ENCODE peak calls at places on chromosomes 6 and 20, in seven cellular contexts. One of them, this sample, is unnamed.

GRCh38 chr20:59044295-59044694 is 1.7 kb upstream of the PRELID3B start:
- DNase-seq in GM13976: no peak
- DNase-seq in endothelial cell: no peak
- DNase-seq in ovary: no peak
- DNase-seq in tibial artery: no peak
- DNase-seq in tibial nerve: no peak
- DNase-seq in left ventricle myocardium inferior: no peak
- DNase-seq in this sample: no peak

GRCh38 chr6:105992315-105992961 is 93.7 kb upstream of the PRDM1 start:
- DNase-seq in endothelial cell: peak
- DNase-seq in tibial artery: peak
- DNase-seq in tibial nerve: peak
- DNase-seq in ovary: peak
- DNase-seq in GM13976: peak
- DNase-seq in left ventricle myocardium inferior: peak
- DNase-seq in this sample: peak

GRCh38 chr6:134114489-134114888 is 62.1 kb upstream of the SLC2A12 start:
- DNase-seq in GM13976: no peak
- DNase-seq in endothelial cell: no peak
- DNase-seq in ovary: no peak
- DNase-seq in tibial nerve: no peak
- DNase-seq in left ventricle myocardium inferior: no peak
- DNase-seq in tibial artery: no peak
- DNase-seq in this sample: no peak

GRCh38 chr6:116101298-116101718 is 655 bp downstream of the NT5DC1 start:
- DNase-seq in endothelial cell: no peak
- DNase-seq in tibial nerve: peak
- DNase-seq in tibial artery: peak
- DNase-seq in GM13976: no peak
- DNase-seq in left ventricle myocardium inferior: peak
- DNase-seq in ovary: no peak
- DNase-seq in this sample: no peak

GRCh38 chr20:47677314-47678129 is 107.8 kb downstream of the SULF2 start:
- DNase-seq in GM13976: peak
- DNase-seq in tibial artery: no peak
- DNase-seq in ovary: peak
- DNase-seq in endothelial cell: peak
- DNase-seq in tibial nerve: no peak
- DNase-seq in left ventricle myocardium inferior: peak
- DNase-seq in this sample: no peak

GRCh38 chr20:23152902-23153301 is 66.8 kb upstream of the CD93 start:
- DNase-seq in ovary: no peak
- DNase-seq in tibial nerve: no peak
- DNase-seq in tibial artery: no peak
- DNase-seq in endothelial cell: no peak
- DNase-seq in GM13976: no peak
- DNase-seq in left ventricle myocardium inferior: no peak
- DNase-seq in this sample: peak

GRCh38 chr6:126614642-126615504 is 275.0 kb downstream of the CENPW start:
- DNase-seq in tibial artery: no peak
- DNase-seq in ovary: no peak
- DNase-seq in tibial nerve: no peak
- DNase-seq in GM13976: no peak
- DNase-seq in endothelial cell: no peak
- DNase-seq in left ventricle myocardium inferior: no peak
- DNase-seq in this sample: no peak

GRCh38 chr6:113178349-113178748 is 678.8 kb upstream of the MARCKS start:
- DNase-seq in tibial nerve: no peak
- DNase-seq in GM13976: no peak
- DNase-seq in ovary: no peak
- DNase-seq in left ventricle myocardium inferior: no peak
- DNase-seq in endothelial cell: no peak
- DNase-seq in tibial artery: no peak
- DNase-seq in this sample: no peak

GRCh38 chr6:124495316-124496176 is 466.7 kb upstream of the RNF217 start:
- DNase-seq in endothelial cell: no peak
- DNase-seq in GM13976: no peak
- DNase-seq in tibial artery: no peak
- DNase-seq in ovary: no peak
- DNase-seq in tibial nerve: no peak
- DNase-seq in left ventricle myocardium inferior: no peak
- DNase-seq in this sample: no peak

GRCh38 chr6:36120979-36121706 is 9.2 kb upstream of the MAPK13 start:
- DNase-seq in endothelial cell: no peak
- DNase-seq in ovary: no peak
- DNase-seq in GM13976: peak
- DNase-seq in tibial artery: peak
- DNase-seq in tibial nerve: no peak
- DNase-seq in left ventricle myocardium inferior: peak
- DNase-seq in this sample: no peak

GRCh38 chr6:99334526-99335127 is 14.8 kb downstream of the FAXC start:
- DNase-seq in ovary: no peak
- DNase-seq in tibial artery: no peak
- DNase-seq in tibial nerve: no peak
- DNase-seq in endothelial cell: peak
- DNase-seq in GM13976: peak
- DNase-seq in left ventricle myocardium inferior: no peak
- DNase-seq in this sample: no peak

GRCh38 chr6:148868314-148868713 is 121.5 kb downstream of the UST start:
- DNase-seq in left ventricle myocardium inferior: no peak
- DNase-seq in ovary: no peak
- DNase-seq in endothelial cell: no peak
- DNase-seq in GM13976: no peak
- DNase-seq in tibial artery: no peak
- DNase-seq in tibial nerve: no peak
- DNase-seq in this sample: no peak

GRCh38 chr20:45933231-45934045 is 1.0 kb upstream of the PCIF1 start:
- DNase-seq in tibial nerve: peak
- DNase-seq in endothelial cell: peak
- DNase-seq in ovary: peak
- DNase-seq in left ventricle myocardium inferior: peak
- DNase-seq in GM13976: peak
- DNase-seq in tibial artery: peak
- DNase-seq in this sample: peak

GRCh38 chr6:4179960-4180652 is 44.7 kb upstream of the ECI2 start:
- DNase-seq in GM13976: no peak
- DNase-seq in tibial nerve: no peak
- DNase-seq in endothelial cell: no peak
- DNase-seq in tibial artery: no peak
- DNase-seq in ovary: no peak
- DNase-seq in left ventricle myocardium inferior: no peak
- DNase-seq in this sample: no peak

GRCh38 chr6:1589208-1589607 is 20.5 kb upstream of the FOXC1 start:
- DNase-seq in endothelial cell: no peak
- DNase-seq in ovary: no peak
- DNase-seq in left ventricle myocardium inferior: no peak
- DNase-seq in tibial artery: no peak
- DNase-seq in tibial nerve: no peak
- DNase-seq in GM13976: no peak
- DNase-seq in this sample: peak

GRCh38 chr6:108179741-108180140 is 13.9 kb downstream of the NR2E1 start:
- DNase-seq in tibial nerve: no peak
- DNase-seq in endothelial cell: no peak
- DNase-seq in GM13976: no peak
- DNase-seq in left ventricle myocardium inferior: no peak
- DNase-seq in ovary: no peak
- DNase-seq in tibial artery: no peak
- DNase-seq in this sample: peak

GRCh38 chr6:37134622-37135191 is 35.2 kb upstream of the PIM1 start:
- DNase-seq in ovary: no peak
- DNase-seq in tibial nerve: peak
- DNase-seq in left ventricle myocardium inferior: no peak
- DNase-seq in GM13976: no peak
- DNase-seq in tibial artery: peak
- DNase-seq in endothelial cell: no peak
- DNase-seq in this sample: no peak

GRCh38 chr6:125793280-125793679 is 2.5 kb downstream of the NCOA7 start:
- DNase-seq in tibial nerve: no peak
- DNase-seq in left ventricle myocardium inferior: no peak
- DNase-seq in endothelial cell: no peak
- DNase-seq in GM13976: no peak
- DNase-seq in tibial artery: no peak
- DNase-seq in ovary: no peak
- DNase-seq in this sample: no peak

GRCh38 chr20:58340151-58340550 is 30.6 kb downstream of the RAB22A start:
- DNase-seq in GM13976: no peak
- DNase-seq in endothelial cell: no peak
- DNase-seq in tibial nerve: no peak
- DNase-seq in ovary: no peak
- DNase-seq in left ventricle myocardium inferior: no peak
- DNase-seq in tibial artery: no peak
- DNase-seq in this sample: no peak

GRCh38 chr6:32933661-32934085 is 7.2 kb downstream of the HLA-DMB start:
- DNase-seq in tibial nerve: peak
- DNase-seq in ovary: peak
- DNase-seq in left ventricle myocardium inferior: peak
- DNase-seq in endothelial cell: peak
- DNase-seq in GM13976: peak
- DNase-seq in tibial artery: peak
- DNase-seq in this sample: no peak

GRCh38 chr20:4170621-4171537 is 155.5 kb upstream of the RNF24 start:
- DNase-seq in tibial nerve: no peak
- DNase-seq in endothelial cell: no peak
- DNase-seq in ovary: peak
- DNase-seq in GM13976: no peak
- DNase-seq in left ventricle myocardium inferior: no peak
- DNase-seq in tibial artery: no peak
- DNase-seq in this sample: no peak

DNA sequence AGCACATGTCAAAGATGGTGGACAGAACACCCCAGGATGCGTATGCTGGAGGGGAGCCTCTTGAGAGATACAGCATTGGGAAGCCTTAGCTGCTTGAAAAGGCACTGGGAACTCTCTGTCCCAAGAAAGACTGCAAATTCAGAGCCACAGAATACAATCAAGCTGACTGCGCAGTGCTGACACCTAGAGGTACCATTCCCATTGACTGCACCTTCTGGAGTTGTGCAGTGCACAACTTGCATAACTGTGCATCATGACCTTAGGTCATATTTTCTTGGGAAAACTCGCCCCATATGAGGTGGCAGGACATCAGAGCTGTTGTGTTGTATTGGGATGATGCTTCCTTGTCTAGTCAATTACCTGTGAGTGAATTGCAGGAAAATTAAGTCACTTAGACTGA is 646.5 kb upstream of the NOX3 start:
- DNase-seq in endothelial cell: no peak
- DNase-seq in GM13976: no peak
- DNase-seq in tibial nerve: no peak
- DNase-seq in left ventricle myocardium inferior: no peak
- DNase-seq in tibial artery: no peak
- DNase-seq in ovary: no peak
- DNase-seq in this sample: no peak
- TF ChIP-seq CTCF in endothelial cell: no peak
- TF ChIP-seq CTCF in GM13976: no peak
- TF ChIP-seq CTCF in tibial nerve: no peak
- TF ChIP-seq CTCF in left ventricle myocardium inferior: peak
- TF ChIP-seq CTCF in tibial artery: no peak
- TF ChIP-seq CTCF in ovary: no peak
- TF ChIP-seq CTCF in this sample: no peak

DNA sequence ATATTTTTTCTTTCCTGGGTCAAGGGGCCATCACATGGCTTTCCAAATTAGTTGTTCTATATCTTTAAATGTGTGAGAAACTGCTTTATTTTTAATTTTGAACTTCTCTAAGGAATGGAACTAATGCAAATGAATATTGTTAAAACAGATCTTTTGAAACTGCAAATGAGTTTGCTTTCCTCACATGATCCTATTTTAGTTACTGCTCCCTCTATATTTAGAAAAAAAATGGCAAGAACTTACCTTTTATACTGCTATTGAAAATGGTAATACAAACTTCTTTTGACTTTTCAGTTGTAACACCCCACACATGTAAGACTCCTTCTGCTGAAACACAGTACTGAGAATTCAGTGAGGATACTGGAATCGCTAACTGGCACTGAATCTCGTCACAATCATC is 15.9 kb downstream of the IFNGR1 start:
- DNase-seq in tibial nerve: no peak
- DNase-seq in left ventricle myocardium inferior: no peak
- DNase-seq in GM13976: no peak
- DNase-seq in ovary: no peak
- DNase-seq in tibial artery: no peak
- DNase-seq in endothelial cell: no peak
- DNase-seq in this sample: no peak
- TF ChIP-seq CTCF in tibial nerve: no peak
- TF ChIP-seq CTCF in left ventricle myocardium inferior: no peak
- TF ChIP-seq CTCF in GM13976: no peak
- TF ChIP-seq CTCF in ovary: no peak
- TF ChIP-seq CTCF in tibial artery: no peak
- TF ChIP-seq CTCF in endothelial cell: no peak
- TF ChIP-seq CTCF in this sample: no peak

DNA sequence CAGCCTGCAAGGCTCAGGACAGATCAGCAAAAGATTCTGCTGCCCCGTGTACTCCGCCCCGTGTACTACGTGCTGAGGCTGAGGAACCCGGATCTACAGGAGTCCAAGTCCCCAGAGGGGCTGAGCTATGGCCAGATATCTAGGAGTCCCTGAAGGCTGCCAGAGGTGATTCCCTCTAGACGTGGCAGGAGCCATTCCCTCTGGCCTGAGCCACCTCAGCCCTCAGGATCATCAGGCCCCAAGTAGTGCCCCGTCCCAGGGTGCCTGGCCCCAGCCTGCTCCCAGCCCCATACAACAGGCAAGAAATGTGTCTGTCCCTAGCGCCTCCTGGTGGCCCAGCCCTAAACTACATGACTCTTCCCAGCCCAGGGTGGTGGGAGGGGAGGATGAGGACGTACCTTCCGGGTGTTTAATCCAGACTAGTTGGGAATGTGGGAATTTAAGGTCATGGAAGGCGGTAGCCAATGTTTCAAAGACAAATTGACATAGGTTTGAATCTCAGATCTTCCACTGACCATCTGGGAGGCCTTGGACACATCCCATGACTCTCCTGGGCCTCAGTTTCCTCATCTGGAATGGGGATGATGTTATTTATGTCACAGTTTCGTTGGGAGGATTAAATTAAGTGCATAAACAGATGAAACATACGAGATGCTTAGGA is 49.4 kb upstream of the PTPN1 start:
- DNase-seq in endothelial cell: peak
- DNase-seq in tibial nerve: peak
- DNase-seq in left ventricle myocardium inferior: peak
- DNase-seq in ovary: peak
- DNase-seq in tibial artery: peak
- DNase-seq in GM13976: peak
- DNase-seq in this sample: peak
- TF ChIP-seq CTCF in endothelial cell: peak
- TF ChIP-seq CTCF in tibial nerve: peak
- TF ChIP-seq CTCF in left ventricle myocardium inferior: peak
- TF ChIP-seq CTCF in ovary: peak
- TF ChIP-seq CTCF in tibial artery: peak
- TF ChIP-seq CTCF in GM13976: peak
- TF ChIP-seq CTCF in this sample: peak

GRCh38 chr6:2596222-2596621 is 154.5 kb downstream of the MYLK4 start:
- DNase-seq in tibial artery: no peak
- DNase-seq in GM13976: no peak
- DNase-seq in ovary: no peak
- DNase-seq in left ventricle myocardium inferior: no peak
- DNase-seq in endothelial cell: peak
- DNase-seq in tibial nerve: no peak
- DNase-seq in this sample: no peak
- TF ChIP-seq CTCF in tibial artery: peak
- TF ChIP-seq CTCF in GM13976: no peak
- TF ChIP-seq CTCF in ovary: no peak
- TF ChIP-seq CTCF in left ventricle myocardium inferior: no peak
- TF ChIP-seq CTCF in endothelial cell: peak
- TF ChIP-seq CTCF in tibial nerve: no peak
- TF ChIP-seq CTCF in this sample: peak

This sample was measured in osteocyte.